ENCODE peak calls at places on chromosomes 6 and 20, in five cellular contexts. Q is HEK293T, T is H1, L is NT2/D1, X is GM12878. S is an unnamed sample.

GRCh38 chr20:59364611-59365010 is 64.2 kb downstream of the EDN3 start:
- DNase-seq in Q (no peak), X (no peak), L (no peak), T (no peak), S (no peak)

GRCh38 chr20:45337367-45338120 is 10.7 kb downstream of the SDC4 start:
- DNase-seq in L (no peak), Q (no peak), X (no peak), T (peak), S (peak)

GRCh38 chr6:44001318-44001868 is 125.9 kb downstream of the MRPL14 start:
- DNase-seq in X (peak), T (peak), Q (peak), L (peak), S (peak)

GRCh38 chr20:37711987-37712961 is 18.4 kb downstream of the CTNNBL1 start:
- DNase-seq in T (no peak), X (no peak), Q (no peak), L (no peak), S (no peak)

GRCh38 chr6:132247381-132248159 is 153.7 kb downstream of the MOXD1 start:
- DNase-seq in X (no peak), Q (no peak), L (no peak), T (no peak), S (no peak)

GRCh38 chr6:112443118-112443641 is 96.0 kb downstream of the RFPL4B start:
- DNase-seq in T (no peak), L (no peak), Q (no peak), X (no peak), S (no peak)

GRCh38 chr6:71368284-71368683 is 79.7 kb downstream of the OGFRL1 start:
- DNase-seq in T (no peak), Q (no peak), L (no peak), X (no peak), S (no peak)

GRCh38 chr6:36195471-36196048 is 984 bp upstream of the BRPF3 start:
- DNase-seq in L (no peak), Q (no peak), X (no peak), T (no peak), S (no peak)

GRCh38 chr20:18377896-18378481 is 88.8 kb downstream of the DZANK1 start:
- DNase-seq in T (no peak), L (no peak), Q (no peak), X (no peak), S (no peak)

GRCh38 chr20:35166242-35166830 is 5.5 kb upstream of the PROCR start:
- DNase-seq in T (peak), L (no peak), Q (no peak), X (no peak), S (no peak)

GRCh38 chr6:37618916-37619605 is 78.6 kb downstream of the MDGA1 start:
- DNase-seq in X (no peak), T (no peak), Q (no peak), L (no peak), S (no peak)

GRCh38 chr6:104953410-104953953 is 3.4 kb upstream of the LIN28B start:
- DNase-seq in X (no peak), T (peak), Q (no peak), L (no peak), S (no peak)

GRCh38 chr6:36154286-36154685 is 24.0 kb downstream of the MAPK13 start:
- DNase-seq in T (no peak), X (no peak), L (no peak), Q (no peak), S (no peak)

GRCh38 chr20:17648782-17649730 is 33.0 kb downstream of the RRBP1 start:
- DNase-seq in T (no peak), Q (peak), X (peak), L (no peak), S (no peak)

GRCh38 chr20:41180599-41181333 is 43.4 kb downstream of the PLCG1 start:
- DNase-seq in X (no peak), T (peak), Q (no peak), L (no peak), S (peak)

GRCh38 chr6:2764610-2765165 is 505 bp upstream of the WRNIP1 start:
- DNase-seq in L (no peak), Q (no peak), T (peak), X (no peak), S (peak)

GRCh38 chr6:2766767-2767314 is 1.6 kb downstream of the WRNIP1 start:
- DNase-seq in L (no peak), Q (no peak), X (no peak), T (no peak), S (no peak)

GRCh38 chr6:2767327-2767985 is 2.3 kb downstream of the WRNIP1 start:
- DNase-seq in X (no peak), L (no peak), T (no peak), Q (no peak), S (no peak)

GRCh38 chr6:2765166-2765895 is at the start of gene WRNIP1:
- DNase-seq in X (peak), Q (peak), L (peak), T (peak), S (peak)

DNA sequence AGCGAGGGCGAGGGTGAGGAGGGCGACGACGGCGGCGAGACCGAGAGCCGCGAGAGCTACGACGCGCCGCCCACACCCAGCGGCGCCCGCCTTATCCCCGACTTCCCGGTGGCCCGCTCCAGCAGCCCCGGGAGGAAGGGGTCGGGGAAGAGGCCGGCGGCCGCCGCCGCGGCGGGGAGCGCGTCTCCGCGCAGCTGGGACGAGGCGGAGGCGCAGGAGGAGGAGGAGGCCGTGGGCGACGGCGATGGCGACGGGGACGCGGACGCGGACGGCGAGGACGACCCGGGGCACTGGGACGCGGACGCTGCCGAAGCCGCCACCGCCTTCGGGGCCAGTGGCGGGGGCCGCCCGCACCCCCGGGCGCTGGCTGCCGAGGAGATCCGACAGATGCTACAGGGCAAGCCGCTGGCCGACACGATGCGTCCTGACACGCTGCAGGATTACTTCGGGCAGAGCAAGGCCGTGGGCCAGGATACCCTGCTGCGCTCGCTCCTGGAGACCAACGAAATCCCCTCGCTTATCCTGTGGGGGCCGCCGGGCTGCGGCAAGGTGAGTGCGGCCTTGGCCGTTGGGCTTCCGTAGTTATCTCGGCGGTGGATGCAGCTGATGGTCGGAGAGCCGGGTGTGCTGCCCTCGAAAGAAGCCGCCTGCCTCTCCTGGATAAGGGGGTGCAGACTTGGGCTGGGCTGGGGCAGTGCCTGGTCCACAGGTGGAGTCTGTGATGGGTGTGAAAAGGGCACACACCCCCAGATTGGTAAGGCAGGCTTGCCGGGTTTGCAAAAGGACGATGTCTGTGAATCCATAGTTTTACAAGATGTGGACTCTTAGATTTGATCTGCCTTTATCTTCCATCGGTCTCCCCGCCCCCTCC is 938 bp downstream of the WRNIP1 start:
- DNase-seq in X (no peak), Q (no peak), L (no peak), T (no peak), S (no peak)
- TF ChIP-seq SUZ12 in X (no peak), Q (no peak), L (no peak), T (no peak), S (no peak)

GRCh38 chr6:151523034-151523433 is 29.2 kb downstream of the CCDC170 start:
- DNase-seq in X (no peak), T (no peak), Q (no peak), L (no peak), S (no peak)
- TF ChIP-seq SUZ12 in X (no peak), T (no peak), Q (no peak), L (no peak), S (no peak)

GRCh38 chr6:155129744-155130143 is 134.1 kb upstream of the CLDN20 start:
- DNase-seq in Q (no peak), T (no peak), L (no peak), X (no peak), S (no peak)

GRCh38 chr6:155126727-155127439 is 131.8 kb downstream of the TIAM2 start:
- DNase-seq in T (no peak), Q (no peak), X (no peak), L (no peak), S (peak)

GRCh38 chr6:155128971-155129370 is 133.9 kb downstream of the TIAM2 start:
- DNase-seq in Q (no peak), T (no peak), L (no peak), X (no peak), S (no peak)

GRCh38 chr6:155132617-155133016 is 131.2 kb upstream of the CLDN20 start:
- DNase-seq in X (no peak), L (no peak), T (no peak), Q (no peak), S (no peak)

GRCh38 chr6:155130161-155130853 is 133.5 kb upstream of the CLDN20 start:
- DNase-seq in L (no peak), X (no peak), Q (no peak), T (no peak), S (no peak)
- TF ChIP-seq SUZ12 in L (no peak), X (no peak), Q (no peak), T (no peak), S (no peak)

DNA sequence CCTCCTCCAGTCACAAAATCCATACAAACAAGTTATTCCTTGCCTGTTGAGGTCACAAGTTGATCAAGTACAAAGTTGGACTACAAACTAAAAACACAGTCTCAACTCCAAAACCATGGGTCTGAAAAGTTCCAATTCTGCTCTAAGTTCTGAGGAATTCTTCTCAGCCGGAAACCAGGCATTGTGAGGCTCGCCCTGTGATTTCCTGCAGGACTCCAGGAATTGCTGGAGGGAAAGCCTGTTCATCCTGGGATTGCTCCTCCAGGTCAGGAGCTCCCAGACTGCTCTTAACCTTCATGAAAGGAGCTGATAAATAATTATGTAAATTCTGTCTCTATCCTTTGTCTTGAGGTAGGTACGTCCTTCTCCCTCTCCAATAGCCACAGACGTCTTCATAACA is 8.5 kb downstream of the TRAM2 start:
- DNase-seq in X (no peak), Q (no peak), T (no peak), L (no peak), S (no peak)
- TF ChIP-seq SUZ12 in X (no peak), Q (no peak), T (no peak), L (no peak), S (no peak)

GRCh38 chr20:25738198-25738597 is 41.5 kb upstream of the ZNF337 start:
- DNase-seq in L (no peak), T (no peak), X (no peak), Q (no peak), S (no peak)
- TF ChIP-seq SUZ12 in L (no peak), T (no peak), X (no peak), Q (no peak), S (no peak)

DNA sequence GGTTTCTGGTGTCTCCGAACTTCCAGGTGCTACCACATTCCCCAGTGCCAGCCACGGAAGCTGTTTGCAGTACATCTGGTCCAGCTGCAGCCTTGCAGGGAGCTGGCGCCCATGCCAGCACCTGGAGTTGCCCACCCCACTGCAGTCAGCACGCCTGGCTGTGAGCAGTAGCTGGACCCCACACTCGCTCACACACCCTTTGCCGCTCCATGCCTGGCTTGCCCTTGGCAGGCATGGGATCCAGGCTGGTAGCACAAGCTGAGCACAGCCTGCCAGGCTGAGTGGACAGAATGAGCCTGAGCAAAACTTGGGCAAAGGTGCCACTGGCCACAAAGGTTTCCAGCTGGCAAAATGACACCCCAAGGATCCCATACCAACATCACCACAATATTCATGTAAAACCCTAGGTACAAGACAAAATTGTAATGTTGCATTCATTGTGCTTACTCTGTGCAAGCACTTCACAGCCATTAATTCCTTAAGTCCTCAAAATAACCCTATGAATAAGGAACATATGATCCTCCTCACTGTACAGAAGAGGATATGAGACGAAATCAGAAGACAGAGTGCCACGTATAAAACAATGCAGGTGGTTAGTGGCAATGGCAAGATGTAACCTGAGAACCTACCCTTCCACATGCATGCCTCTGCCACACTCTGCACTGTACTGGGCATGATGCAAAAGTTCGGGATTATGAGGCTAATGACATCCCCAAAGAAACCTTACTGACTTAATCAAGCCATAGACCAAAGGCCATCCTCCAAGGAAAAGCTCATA is 18.3 kb downstream of the KIF16B start:
- DNase-seq in X (no peak), T (no peak), Q (no peak), L (no peak), S (no peak)
- TF ChIP-seq SUZ12 in X (no peak), T (no peak), Q (no peak), L (no peak), S (no peak)

S was measured in HepG2.